ENCODE peak calls at places on chromosome 1, in eight cellular contexts. N is NCI-H146; C is esophagus muscularis mucosa; P is heart left ventricle; K is NCI-H1105; H is amygdala; X is M059J; I is activated naive CD8-positive, alpha-beta T cell treated with anti-CD3 and anti-CD28 coated beads, Interleukin-2, amount 50 U/mL, for 16 hours. J is an unnamed sample.

GRCh38 chr1:68703921-68704354 is 207.1 kb upstream of the DEPDC1 start:
- DNase-seq in N (no peak), C (no peak), P (no peak), K (no peak), H (no peak), X (no peak), I (no peak), J (no peak)

GRCh38 chr1:22592919-22593790 is 29.9 kb downstream of the EPHA8 start:
- DNase-seq in N (peak), C (no peak), P (peak), K (no peak), H (no peak), X (no peak), I (no peak), J (no peak)

GRCh38 chr1:30413111-30413440 is 310.3 kb downstream of the MATN1 start:
- DNase-seq in N (no peak), C (peak), P (no peak), K (no peak), H (no peak), X (no peak), I (no peak), J (no peak)

GRCh38 chr1:203572134-203572625 is 54.5 kb upstream of the ATP2B4 start:
- DNase-seq in N (no peak), C (no peak), P (no peak), K (no peak), H (no peak), X (peak), I (no peak), J (no peak)

GRCh38 chr1:212167098-212167497 is 118.1 kb upstream of the PPP2R5A start:
- DNase-seq in N (no peak), C (no peak), P (peak), K (no peak), H (no peak), X (no peak), I (no peak), J (no peak)

GRCh38 chr1:152394151-152394550 is 19.9 kb downstream of the CRNN start:
- DNase-seq in N (no peak), C (no peak), P (no peak), K (no peak), H (no peak), X (no peak), I (no peak), J (no peak)

GRCh38 chr1:925532-926421 is 2.1 kb downstream of the SAMD11 start:
- DNase-seq in N (peak), C (no peak), P (no peak), K (no peak), H (no peak), X (peak), I (no peak), J (peak)

GRCh38 chr1:65993047-65993363 is 200.3 kb downstream of the PDE4B start:
- DNase-seq in N (no peak), C (no peak), P (no peak), K (no peak), H (no peak), X (no peak), I (no peak), J (no peak)

GRCh38 chr1:205446828-205447227 is 9.0 kb downstream of the BLACAT1 start:
- DNase-seq in N (no peak), C (no peak), P (no peak), K (no peak), H (no peak), X (no peak), I (no peak), J (no peak)

GRCh38 chr1:61955261-61955660 is 213.0 kb downstream of the PATJ start:
- DNase-seq in N (no peak), C (no peak), P (no peak), K (no peak), H (no peak), X (no peak), I (no peak), J (no peak)

GRCh38 chr1:6969106-6969505 is 183.9 kb downstream of the CAMTA1 start:
- DNase-seq in N (no peak), C (no peak), P (no peak), K (no peak), H (no peak), X (peak), I (no peak), J (no peak)

GRCh38 chr1:22177354-22178003 is 34.6 kb upstream of the WNT4 start:
- DNase-seq in N (no peak), C (no peak), P (no peak), K (no peak), H (no peak), X (peak), I (no peak), J (no peak)

GRCh38 chr1:235659186-235659771 is 9.7 kb upstream of the GNG4 start:
- DNase-seq in N (no peak), C (peak), P (no peak), K (no peak), H (no peak), X (no peak), I (no peak), J (no peak)

GRCh38 chr1:111538343-111539035 is 35.1 kb upstream of the ADORA3 start:
- DNase-seq in N (no peak), C (no peak), P (no peak), K (no peak), H (no peak), X (peak), I (no peak), J (no peak)

GRCh38 chr1:23343246-23344110 is 606 bp downstream of the HNRNPR start:
- DNase-seq in N (peak), C (no peak), P (no peak), K (no peak), H (no peak), X (peak), I (peak), J (no peak)

GRCh38 chr1:228765543-228765942 is 30.3 kb downstream of the RHOU start:
- DNase-seq in N (no peak), C (no peak), P (no peak), K (no peak), H (no peak), X (no peak), I (no peak), J (no peak)

GRCh38 chr1:8671313-8671917 is 146.0 kb downstream of the RERE start:
- DNase-seq in N (peak), C (no peak), P (no peak), K (peak), H (no peak), X (peak), I (no peak), J (peak)

GRCh38 chr1:152191711-152192110 is 32.3 kb downstream of the HRNR start:
- DNase-seq in N (no peak), C (no peak), P (no peak), K (no peak), H (no peak), X (no peak), I (no peak), J (no peak)

GRCh38 chr1:185864889-185865288 is 130.7 kb downstream of the HMCN1 start:
- DNase-seq in N (no peak), C (no peak), P (no peak), K (no peak), H (no peak), X (peak), I (no peak), J (no peak)

GRCh38 chr1:154992721-154993571 is 440 bp upstream of the LENEP start:
- DNase-seq in N (no peak), C (no peak), P (no peak), K (peak), H (no peak), X (peak), I (no peak), J (no peak)

GRCh38 chr1:53825306-53825705 is 12.8 kb downstream of the NDC1 start:
- DNase-seq in N (no peak), C (no peak), P (no peak), K (no peak), H (no peak), X (no peak), I (no peak), J (no peak)

GRCh38 chr1:8412183-8412831 is 94.4 kb downstream of the SLC45A1 start:
- DNase-seq in N (no peak), C (no peak), P (no peak), K (no peak), H (no peak), X (peak), I (no peak), J (no peak)

GRCh38 chr1:22756053-22756730 is 45.6 kb downstream of the EPHB2 start:
- DNase-seq in N (no peak), C (no peak), P (peak), K (no peak), H (no peak), X (no peak), I (no peak), J (no peak)

GRCh38 chr1:174051956-174052355 is 29.8 kb upstream of the RC3H1 start:
- DNase-seq in N (no peak), C (no peak), P (no peak), K (no peak), H (peak), X (peak), I (no peak), J (no peak)

GRCh38 chr1:89302697-89303332 is 30.2 kb upstream of the GBP5 start:
- DNase-seq in N (no peak), C (no peak), P (no peak), K (no peak), H (no peak), X (no peak), I (no peak), J (no peak)

GRCh38 chr1:165824269-165824643 is 3.2 kb upstream of the UCK2 start:
- DNase-seq in N (no peak), C (no peak), P (no peak), K (no peak), H (no peak), X (no peak), I (no peak), J (no peak)

GRCh38 chr1:33089457-33089856 is 8.5 kb downstream of the AZIN2 start:
- DNase-seq in N (no peak), C (no peak), P (no peak), K (no peak), H (no peak), X (no peak), I (no peak), J (no peak)

GRCh38 chr1:119275930-119276215 is 92.7 kb upstream of the HAO2 start:
- DNase-seq in N (no peak), C (no peak), P (no peak), K (no peak), H (no peak), X (no peak), I (no peak), J (no peak)

GRCh38 chr1:156123356-156124196 is 9.1 kb downstream of the LMNA start:
- DNase-seq in N (peak), C (peak), P (peak), K (peak), H (peak), X (peak), I (peak), J (no peak)

GRCh38 chr1:205271277-205271676 is 43.5 kb downstream of the TMCC2 start:
- DNase-seq in N (no peak), C (no peak), P (no peak), K (no peak), H (no peak), X (no peak), I (no peak), J (no peak)

GRCh38 chr1:8203551-8203950 is 114.4 kb upstream of the SLC45A1 start:
- DNase-seq in N (no peak), C (no peak), P (no peak), K (no peak), H (no peak), X (no peak), I (no peak), J (no peak)

GRCh38 chr1:197424467-197424866 is 156.4 kb downstream of the CRB1 start:
- DNase-seq in N (no peak), C (no peak), P (no peak), K (no peak), H (no peak), X (no peak), I (no peak), J (no peak)

GRCh38 chr1:169238506-169238905 is 129.1 kb downstream of the NME7 start:
- DNase-seq in N (no peak), C (no peak), P (no peak), K (no peak), H (no peak), X (no peak), I (no peak), J (no peak)

GRCh38 chr1:162697140-162697895 is 65.1 kb downstream of the DDR2 start:
- DNase-seq in N (no peak), C (no peak), P (no peak), K (no peak), H (no peak), X (peak), I (no peak), J (no peak)

GRCh38 chr1:11929849-11930248 is 3.6 kb upstream of the KIAA2013 start:
- DNase-seq in N (no peak), C (no peak), P (peak), K (no peak), H (no peak), X (peak), I (no peak), J (peak)

GRCh38 chr1:228721407-228721806 is 13.9 kb upstream of the RHOU start:
- DNase-seq in N (no peak), C (peak), P (no peak), K (no peak), H (no peak), X (no peak), I (no peak), J (no peak)

GRCh38 chr1:91278754-91279153 is 125.9 kb downstream of the HFM1 start:
- DNase-seq in N (peak), C (no peak), P (no peak), K (peak), H (no peak), X (peak), I (no peak), J (peak)

GRCh38 chr1:65372557-65372956 is 47.9 kb upstream of the LEPR start:
- DNase-seq in N (no peak), C (no peak), P (no peak), K (no peak), H (no peak), X (peak), I (no peak), J (no peak)

GRCh38 chr1:3819626-3820245 is 23.4 kb upstream of the LRRC47 start:
- DNase-seq in N (no peak), C (no peak), P (no peak), K (no peak), H (no peak), X (no peak), I (no peak), J (no peak)